ENCODE peak calls at places on chromosomes 12 and 14, in seven cellular contexts. One of them, this sample, is unnamed.

GRCh38 chr14:53055003-53055402 is 98.1 kb downstream of the DDHD1 start:
- DNase-seq in pancreas: no peak
- DNase-seq in PC-3: peak; percentile 78
- DNase-seq in IMR-90: peak; percentile 72
- DNase-seq in foreskin fibroblast: peak; percentile 81
- DNase-seq in upper lobe of right lung: no peak
- DNase-seq in astrocyte: peak; percentile 29
- DNase-seq in this sample: peak; percentile 84

GRCh38 chr12:131975228-131975627 is 25.5 kb downstream of the EP400 start:
- DNase-seq in astrocyte: no peak
- DNase-seq in upper lobe of right lung: no peak
- DNase-seq in pancreas: no peak
- DNase-seq in PC-3: no peak
- DNase-seq in IMR-90: no peak
- DNase-seq in foreskin fibroblast: no peak
- DNase-seq in this sample: no peak

GRCh38 chr12:123431951-123432886 is 4.3 kb downstream of the RILPL2 start:
- DNase-seq in upper lobe of right lung: peak; percentile 71
- DNase-seq in IMR-90: no peak
- DNase-seq in foreskin fibroblast: no peak
- DNase-seq in astrocyte: no peak
- DNase-seq in PC-3: no peak
- DNase-seq in pancreas: no peak
- DNase-seq in this sample: no peak

GRCh38 chr12:88834226-88834625 is 254.0 kb upstream of the KITLG start:
- DNase-seq in foreskin fibroblast: peak; percentile 60
- DNase-seq in pancreas: no peak
- DNase-seq in astrocyte: peak; percentile 13
- DNase-seq in IMR-90: peak; percentile 50
- DNase-seq in upper lobe of right lung: no peak
- DNase-seq in PC-3: peak; percentile 63
- DNase-seq in this sample: no peak

GRCh38 chr12:122063691-122064033 is 14.9 kb upstream of the MLXIP start:
- DNase-seq in pancreas: peak; percentile 80
- DNase-seq in PC-3: no peak
- DNase-seq in IMR-90: no peak
- DNase-seq in astrocyte: no peak
- DNase-seq in upper lobe of right lung: no peak
- DNase-seq in foreskin fibroblast: no peak
- DNase-seq in this sample: peak; percentile 49

GRCh38 chr14:85532981-85533820 is 3.3 kb downstream of the FLRT2 start:
- DNase-seq in PC-3: peak; percentile 7
- DNase-seq in astrocyte: peak; percentile 78
- DNase-seq in upper lobe of right lung: peak; percentile 66
- DNase-seq in foreskin fibroblast: peak; percentile 94
- DNase-seq in IMR-90: peak; percentile 87
- DNase-seq in pancreas: peak; percentile 65
- DNase-seq in this sample: peak; percentile 92

GRCh38 chr14:67285876-67286452 is 44.7 kb downstream of the PALS1 start:
- DNase-seq in IMR-90: peak; percentile 64
- DNase-seq in pancreas: no peak
- DNase-seq in astrocyte: peak; percentile 27
- DNase-seq in PC-3: peak; percentile 86
- DNase-seq in upper lobe of right lung: no peak
- DNase-seq in foreskin fibroblast: peak; percentile 56
- DNase-seq in this sample: peak; percentile 78

GRCh38 chr14:31895206-31895605 is 181.9 kb upstream of the ARHGAP5 start:
- DNase-seq in upper lobe of right lung: no peak
- DNase-seq in PC-3: peak; percentile 84
- DNase-seq in foreskin fibroblast: peak; percentile 85
- DNase-seq in astrocyte: peak; percentile 78
- DNase-seq in IMR-90: peak; percentile 89
- DNase-seq in pancreas: no peak
- DNase-seq in this sample: peak; percentile 63

GRCh38 chr12:52195065-52195730 is 3.4 kb upstream of the KRT80 start:
- DNase-seq in pancreas: no peak
- DNase-seq in upper lobe of right lung: no peak
- DNase-seq in PC-3: peak; percentile 44
- DNase-seq in astrocyte: peak; percentile 67
- DNase-seq in IMR-90: peak; percentile 17
- DNase-seq in foreskin fibroblast: no peak
- DNase-seq in this sample: no peak

GRCh38 chr14:56998728-56999127 is 188.4 kb upstream of the OTX2 start:
- DNase-seq in pancreas: no peak
- DNase-seq in astrocyte: no peak
- DNase-seq in upper lobe of right lung: no peak
- DNase-seq in PC-3: no peak
- DNase-seq in IMR-90: no peak
- DNase-seq in foreskin fibroblast: no peak
- DNase-seq in this sample: no peak

GRCh38 chr12:112714166-112714565 is 77.4 kb upstream of the RPH3A start:
- DNase-seq in pancreas: no peak
- DNase-seq in upper lobe of right lung: no peak
- DNase-seq in astrocyte: no peak
- DNase-seq in PC-3: peak; percentile 13
- DNase-seq in IMR-90: no peak
- DNase-seq in foreskin fibroblast: no peak
- DNase-seq in this sample: no peak

GRCh38 chr12:112564160-112564559 is 145.4 kb downstream of the PTPN11 start:
- DNase-seq in pancreas: no peak
- DNase-seq in IMR-90: no peak
- DNase-seq in PC-3: no peak
- DNase-seq in astrocyte: no peak
- DNase-seq in foreskin fibroblast: no peak
- DNase-seq in upper lobe of right lung: no peak
- DNase-seq in this sample: no peak

GRCh38 chr12:112347521-112347920 is 34.7 kb downstream of the HECTD4 start:
- DNase-seq in astrocyte: peak; percentile 93
- DNase-seq in upper lobe of right lung: no peak
- DNase-seq in PC-3: no peak
- DNase-seq in foreskin fibroblast: peak; percentile 85
- DNase-seq in pancreas: no peak
- DNase-seq in IMR-90: peak; percentile 99
- DNase-seq in this sample: peak; percentile 43

GRCh38 chr14:21098134-21098891 is at the start of gene ZNF219:
- DNase-seq in foreskin fibroblast: peak; percentile 78
- DNase-seq in astrocyte: peak; percentile 26
- DNase-seq in PC-3: peak; percentile 15
- DNase-seq in upper lobe of right lung: peak; percentile 81
- DNase-seq in pancreas: peak; percentile 54
- DNase-seq in IMR-90: peak; percentile 27
- DNase-seq in this sample: peak; percentile 50

GRCh38 chr12:116278667-116279066 is 1.2 kb upstream of the MED13L start:
- DNase-seq in foreskin fibroblast: no peak
- DNase-seq in PC-3: no peak
- DNase-seq in IMR-90: no peak
- DNase-seq in upper lobe of right lung: no peak
- DNase-seq in pancreas: no peak
- DNase-seq in astrocyte: no peak
- DNase-seq in this sample: no peak

GRCh38 chr12:12028668-12029402 is 41.9 kb upstream of the BCL2L14 start:
- DNase-seq in upper lobe of right lung: no peak
- DNase-seq in IMR-90: no peak
- DNase-seq in pancreas: no peak
- DNase-seq in PC-3: no peak
- DNase-seq in foreskin fibroblast: no peak
- DNase-seq in astrocyte: no peak
- DNase-seq in this sample: no peak

GRCh38 chr14:20458031-20458789 is 3.0 kb downstream of the PIP4P1 start:
- DNase-seq in astrocyte: no peak
- DNase-seq in IMR-90: no peak
- DNase-seq in PC-3: no peak
- DNase-seq in upper lobe of right lung: no peak
- DNase-seq in foreskin fibroblast: no peak
- DNase-seq in pancreas: no peak
- DNase-seq in this sample: no peak

GRCh38 chr12:99707883-99708282 is 60.3 kb downstream of the GARIN6 start:
- DNase-seq in PC-3: no peak
- DNase-seq in upper lobe of right lung: no peak
- DNase-seq in pancreas: no peak
- DNase-seq in foreskin fibroblast: no peak
- DNase-seq in IMR-90: no peak
- DNase-seq in astrocyte: no peak
- DNase-seq in this sample: no peak

GRCh38 chr12:99709116-99709515 is 61.6 kb downstream of the GARIN6 start:
- DNase-seq in PC-3: no peak
- DNase-seq in foreskin fibroblast: no peak
- DNase-seq in pancreas: no peak
- DNase-seq in astrocyte: no peak
- DNase-seq in upper lobe of right lung: no peak
- DNase-seq in IMR-90: no peak
- DNase-seq in this sample: no peak

GRCh38 chr12:99704458-99704857 is 56.9 kb downstream of the GARIN6 start:
- DNase-seq in astrocyte: no peak
- DNase-seq in upper lobe of right lung: no peak
- DNase-seq in foreskin fibroblast: no peak
- DNase-seq in PC-3: no peak
- DNase-seq in IMR-90: no peak
- DNase-seq in pancreas: no peak
- DNase-seq in this sample: no peak

GRCh38 chr12:99706736-99707473 is 59.4 kb downstream of the GARIN6 start:
- DNase-seq in IMR-90: no peak
- DNase-seq in pancreas: no peak
- DNase-seq in upper lobe of right lung: no peak
- DNase-seq in PC-3: no peak
- DNase-seq in astrocyte: no peak
- DNase-seq in foreskin fibroblast: no peak
- DNase-seq in this sample: no peak

DNA sequence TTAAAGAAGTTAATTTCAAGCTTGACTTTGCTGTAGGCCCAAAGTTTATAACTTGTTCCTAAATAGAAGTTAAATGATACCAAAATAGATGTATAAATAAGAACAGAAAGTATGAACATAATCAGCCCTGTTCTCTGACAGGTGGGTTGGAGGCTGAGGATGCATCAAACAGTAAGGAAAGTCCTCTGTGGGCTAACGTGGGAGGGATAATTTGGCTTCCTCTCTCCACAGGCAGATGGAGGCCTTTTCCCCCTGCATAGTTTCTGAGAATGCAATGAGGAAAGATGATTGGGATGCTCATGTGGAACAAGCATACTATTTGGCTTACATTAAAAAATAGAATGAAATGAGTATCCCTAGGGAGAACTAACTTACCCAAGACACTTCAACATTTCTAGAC is 56.5 kb downstream of the GARIN6 start:
- DNase-seq in upper lobe of right lung: no peak
- DNase-seq in astrocyte: no peak
- DNase-seq in foreskin fibroblast: no peak
- DNase-seq in pancreas: no peak
- DNase-seq in IMR-90: no peak
- DNase-seq in PC-3: no peak
- DNase-seq in this sample: no peak
- H3K4me3 ChIP-seq in upper lobe of right lung: no peak overlapping the region
- H3K4me3 ChIP-seq in astrocyte: no peak overlapping the region
- H3K4me3 ChIP-seq in foreskin fibroblast: no peak overlapping the region
- H3K4me3 ChIP-seq in pancreas: no peak overlapping the region
- H3K4me3 ChIP-seq in IMR-90: no peak overlapping the region
- H3K4me3 ChIP-seq in PC-3: no peak overlapping the region
- H3K4me3 ChIP-seq in this sample: no peak overlapping the region

GRCh38 chr12:127690161-127690560 is 576.8 kb upstream of the TMEM132C start:
- DNase-seq in astrocyte: no peak
- DNase-seq in foreskin fibroblast: peak; percentile 39
- DNase-seq in PC-3: peak; percentile 66
- DNase-seq in IMR-90: no peak
- DNase-seq in upper lobe of right lung: no peak
- DNase-seq in pancreas: no peak
- DNase-seq in this sample: peak; percentile 16
- TF ChIP-seq CTCF in astrocyte: peak; percentile 27
- TF ChIP-seq CTCF in foreskin fibroblast: no peak
- TF ChIP-seq CTCF in PC-3: peak; percentile 79
- TF ChIP-seq CTCF in IMR-90: peak; percentile 39
- TF ChIP-seq CTCF in upper lobe of right lung: peak; percentile 15
- TF ChIP-seq CTCF in pancreas: no peak
- TF ChIP-seq CTCF in this sample: no peak

GRCh38 chr12:124686001-124686884 is 118.8 kb upstream of the NCOR2 start:
- DNase-seq in astrocyte: peak; percentile 78
- DNase-seq in pancreas: no peak
- DNase-seq in IMR-90: peak; percentile 81
- DNase-seq in PC-3: peak; percentile 69
- DNase-seq in upper lobe of right lung: no peak
- DNase-seq in foreskin fibroblast: peak; percentile 72
- DNase-seq in this sample: peak; percentile 64

GRCh38 chr12:124685689-124685993 is 118.2 kb upstream of the NCOR2 start:
- DNase-seq in upper lobe of right lung: no peak
- DNase-seq in foreskin fibroblast: no peak
- DNase-seq in IMR-90: no peak
- DNase-seq in astrocyte: no peak
- DNase-seq in PC-3: no peak
- DNase-seq in pancreas: no peak
- DNase-seq in this sample: no peak

GRCh38 chr12:124683725-124684124 is 116.3 kb upstream of the NCOR2 start:
- DNase-seq in astrocyte: no peak
- DNase-seq in upper lobe of right lung: no peak
- DNase-seq in PC-3: no peak
- DNase-seq in pancreas: no peak
- DNase-seq in IMR-90: no peak
- DNase-seq in foreskin fibroblast: no peak
- DNase-seq in this sample: no peak

GRCh38 chr12:124684496-124684895 is 117.1 kb upstream of the NCOR2 start:
- DNase-seq in foreskin fibroblast: no peak
- DNase-seq in upper lobe of right lung: no peak
- DNase-seq in IMR-90: peak; percentile 11
- DNase-seq in pancreas: no peak
- DNase-seq in PC-3: peak; percentile 36
- DNase-seq in astrocyte: no peak
- DNase-seq in this sample: no peak

DNA sequence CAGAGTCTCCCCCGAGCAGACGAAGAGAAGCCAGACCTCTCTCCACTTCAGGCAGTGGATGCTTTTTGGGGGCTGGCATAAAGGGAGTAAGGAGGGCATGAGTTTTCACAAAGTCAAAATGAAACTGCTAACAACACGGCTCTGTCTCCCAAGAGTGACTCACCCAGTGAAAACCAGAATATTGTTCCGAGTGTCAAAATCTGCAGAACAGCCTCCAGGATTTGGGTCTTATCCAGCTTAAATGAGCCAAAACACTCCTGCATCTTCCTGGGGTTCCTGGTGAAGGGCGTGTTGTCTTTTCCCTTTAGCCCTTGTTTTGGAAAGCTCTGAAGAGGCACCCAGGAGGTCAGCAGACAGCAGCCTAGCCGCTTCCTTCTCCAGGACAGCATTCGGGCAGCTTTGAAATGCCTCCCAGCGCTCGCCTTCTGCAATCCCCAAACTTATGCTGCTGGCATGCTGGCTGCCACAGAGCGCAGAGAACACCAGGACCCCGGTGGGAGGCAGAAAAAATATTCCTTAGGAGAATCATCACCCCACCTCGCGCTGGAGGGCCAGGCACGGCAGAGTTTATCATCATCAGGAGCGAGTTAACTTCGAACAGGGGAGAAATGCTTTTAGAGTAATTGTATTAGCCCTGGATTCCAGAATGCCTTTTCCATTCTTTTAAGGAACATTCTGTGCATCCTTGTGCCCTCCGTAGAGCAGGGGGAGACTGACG is 117.7 kb upstream of the NCOR2 start:
- DNase-seq in upper lobe of right lung: no peak
- DNase-seq in PC-3: peak; percentile 72
- DNase-seq in foreskin fibroblast: peak; percentile 82
- DNase-seq in IMR-90: peak; percentile 69
- DNase-seq in astrocyte: peak; percentile 83
- DNase-seq in pancreas: no peak
- DNase-seq in this sample: peak; percentile 93
- H3K4me3 ChIP-seq in upper lobe of right lung: peak overlapping the region; percentile 7
- H3K4me3 ChIP-seq in PC-3: peak overlapping the region; percentile 51
- H3K4me3 ChIP-seq in foreskin fibroblast: peak overlapping the region; percentile 34
- H3K4me3 ChIP-seq in IMR-90: peak overlapping the region; percentile 17
- H3K4me3 ChIP-seq in astrocyte: peak overlapping the region; percentile 41
- H3K4me3 ChIP-seq in pancreas: no peak overlapping the region
- H3K4me3 ChIP-seq in this sample: peak overlapping the region; percentile 57

GRCh38 chr14:102295301-102295700 is 9.7 kb downstream of the MOK start:
- DNase-seq in foreskin fibroblast: peak; percentile 28
- DNase-seq in upper lobe of right lung: no peak
- DNase-seq in pancreas: no peak
- DNase-seq in astrocyte: peak; percentile 45
- DNase-seq in IMR-90: peak; percentile 41
- DNase-seq in PC-3: peak; percentile 53
- DNase-seq in this sample: peak; percentile 63
- TF ChIP-seq CTCF in foreskin fibroblast: peak; percentile 31
- TF ChIP-seq CTCF in upper lobe of right lung: no peak
- TF ChIP-seq CTCF in pancreas: no peak
- TF ChIP-seq CTCF in astrocyte: peak; percentile 53
- TF ChIP-seq CTCF in IMR-90: peak; percentile 38
- TF ChIP-seq CTCF in PC-3: peak; percentile 63
- TF ChIP-seq CTCF in this sample: peak; percentile 69

This sample was measured in fibroblast of the aortic adventitia.